ENCODE peak calls at places on chromosomes 16 and 17, in ten cellular contexts. G is AG04450, L is RWPE1, B is upper lobe of right lung, M is lung, O is heart left ventricle, W is uterus, X is H9, R is astrocyte, F is MM.1S. Y is an unnamed sample.

GRCh38 chr16:1912215-1912543 is 6.0 kb downstream of the HS3ST6 start:
- DNase-seq in L (no peak), W (no peak), M (no peak), O (no peak), G (no peak), B (peak; percentile 61), F (no peak), X (no peak), R (no peak), Y (no peak)

GRCh38 chr17:76784926-76785325 is 47.0 kb downstream of the MFSD11 start:
- DNase-seq in G (no peak), B (no peak), F (no peak), X (no peak), O (no peak), W (no peak), R (no peak), L (no peak), M (no peak), Y (no peak)

GRCh38 chr17:46877466-46877865 is 26.1 kb downstream of the WNT9B start:
- DNase-seq in M (no peak), G (no peak), X (no peak), B (no peak), W (no peak), L (no peak), F (no peak), O (peak; percentile 44), R (no peak), Y (peak; percentile 33)

GRCh38 chr17:81086789-81087551 is 52.0 kb downstream of the BAIAP2 start:
- DNase-seq in X (no peak), F (no peak), R (no peak), O (no peak), G (no peak), L (peak; percentile 68), W (no peak), B (no peak), M (no peak), Y (no peak)

GRCh38 chr17:83062011-83062817 is 17.2 kb upstream of the METRNL start:
- DNase-seq in X (peak; percentile 31), W (no peak), L (no peak), F (no peak), O (no peak), M (no peak), R (no peak), G (no peak), B (peak; percentile 59), Y (no peak)

GRCh38 chr17:55547027-55547670 is 35.9 kb upstream of the SMIM36 start:
- DNase-seq in O (no peak), X (no peak), L (no peak), F (no peak), M (no peak), G (no peak), B (no peak), W (no peak), R (peak; percentile 42), Y (no peak)

GRCh38 chr17:57255776-57256681 is at the start of gene MSI2:
- DNase-seq in X (peak; percentile 87), O (peak; percentile 96), B (peak; percentile 95), M (peak; percentile 89), W (peak; percentile 93), L (peak; percentile 86), G (peak; percentile 54), R (peak; percentile 67), F (peak; percentile 87), Y (peak; percentile 95)

GRCh38 chr17:77330602-77331081 is 189.9 kb downstream of the SEC14L1 start:
- DNase-seq in F (no peak), O (peak; percentile 27), B (peak; percentile 43), L (no peak), X (no peak), W (peak; percentile 16), G (no peak), R (no peak), M (peak; percentile 27), Y (no peak)

GRCh38 chr17:82863941-82864720 is 24.3 kb upstream of the ZNF750 start:
- DNase-seq in B (no peak), G (peak; percentile 59), R (peak; percentile 89), L (no peak), X (no peak), F (peak; percentile 64), O (peak; percentile 35), W (no peak), M (no peak), Y (no peak)

DNA sequence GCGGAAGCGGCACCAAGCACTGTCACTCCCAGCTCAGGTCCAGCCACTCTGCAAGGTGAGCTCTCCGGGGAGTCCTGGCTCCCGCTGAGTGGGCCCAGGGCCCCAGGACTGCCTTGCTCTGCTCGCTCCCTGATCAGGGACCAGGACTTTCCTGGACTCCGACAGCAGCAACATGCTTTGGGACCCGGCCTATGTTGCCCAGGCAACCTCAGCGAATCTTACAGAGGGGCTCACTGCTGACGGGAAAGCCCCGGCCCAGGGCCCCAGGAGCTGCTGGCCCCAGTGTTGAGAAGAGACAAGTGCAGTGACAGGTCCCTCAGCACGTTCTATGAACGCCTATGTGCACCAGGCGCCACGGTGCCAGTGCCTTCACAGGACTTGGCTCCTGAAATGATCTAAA is 28.4 kb downstream of the C16orf74 start:
- DNase-seq in M (no peak), O (no peak), R (no peak), B (no peak), W (no peak), X (no peak), G (no peak), F (no peak), L (no peak), Y (no peak)
- H3K27ac ChIP-seq in M (no peak overlapping the region), O (no peak overlapping the region), R (no peak overlapping the region), B (no peak overlapping the region), W (no peak overlapping the region), X (no peak overlapping the region), G (no peak overlapping the region), F (no peak overlapping the region), L (peak overlapping the region; percentile 96), Y (no peak overlapping the region)

GRCh38 chr17:11813278-11813677 is 184.0 kb downstream of the ZNF18 start:
- DNase-seq in O (no peak), F (no peak), G (no peak), M (no peak), X (no peak), B (no peak), L (no peak), R (no peak), W (no peak), Y (no peak)

GRCh38 chr17:11814655-11815262 is 182.5 kb downstream of the ZNF18 start:
- DNase-seq in M (no peak), B (no peak), W (no peak), O (no peak), L (no peak), F (no peak), G (no peak), R (no peak), X (no peak), Y (no peak)

DNA sequence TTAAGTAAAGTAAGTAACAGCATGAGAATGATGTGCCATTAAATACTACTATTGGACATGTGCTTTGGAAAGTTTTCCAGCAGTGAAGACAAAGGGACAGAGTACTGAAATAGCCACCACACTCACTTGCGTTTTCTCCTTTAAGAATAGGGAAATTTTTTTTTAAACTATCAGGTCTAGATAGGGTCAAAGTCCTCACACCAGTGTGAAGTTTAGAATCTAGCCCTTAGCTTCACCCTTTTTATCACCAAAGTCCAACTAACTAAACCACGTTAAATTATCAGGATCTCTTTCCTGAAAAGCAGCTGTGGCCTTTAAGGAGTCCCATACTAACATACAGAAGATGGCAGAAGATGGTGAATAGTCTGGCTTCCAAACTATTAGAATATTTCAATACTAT is 180.9 kb downstream of the ZNF18 start:
- DNase-seq in G (no peak), X (no peak), B (no peak), L (no peak), F (no peak), R (no peak), W (no peak), O (no peak), M (no peak), Y (no peak)
- TF ChIP-seq CTCF in G (no peak), X (no peak), B (no peak), L (no peak), F (no peak), R (no peak), W (no peak), O (no peak), M (no peak), Y (no peak)

GRCh38 chr16:57001026-57001669 is 11.8 kb downstream of the NLRC5 start:
- DNase-seq in R (no peak), B (no peak), X (no peak), O (no peak), F (no peak), M (no peak), L (no peak), G (no peak), W (no peak), Y (no peak)
- H3K27ac ChIP-seq in R (peak overlapping the region; percentile 99), B (peak overlapping the region; percentile 58), X (no peak overlapping the region), O (peak overlapping the region; percentile 50), F (no peak overlapping the region), M (peak overlapping the region; percentile 68), L (peak overlapping the region; percentile 51), G (peak overlapping the region; percentile 83), W (peak overlapping the region; percentile 55), Y (peak overlapping the region; percentile 87)

GRCh38 chr16:81879625-81880024 is 100.5 kb downstream of the PLCG2 start:
- DNase-seq in W (no peak), M (no peak), G (no peak), O (no peak), R (no peak), X (no peak), B (no peak), F (no peak), L (no peak), Y (no peak)
- TF ChIP-seq CTCF in W (no peak), M (no peak), G (no peak), O (no peak), R (no peak), X (peak; percentile 66), B (peak; percentile 25), F (peak; percentile 18), L (no peak), Y (peak; percentile 9)

GRCh38 chr16:67534420-67534819 is 5.8 kb downstream of the RIPOR1 start:
- DNase-seq in O (no peak), G (no peak), X (no peak), B (no peak), W (no peak), L (no peak), F (no peak), R (no peak), M (no peak), Y (no peak)

GRCh38 chr16:67531247-67531646 is 2.6 kb downstream of the RIPOR1 start:
- DNase-seq in M (no peak), L (no peak), G (no peak), R (no peak), X (no peak), F (no peak), W (no peak), O (no peak), B (no peak), Y (no peak)

GRCh38 chr16:67530013-67530939 is 1.6 kb downstream of the RIPOR1 start:
- DNase-seq in W (peak; percentile 81), B (peak; percentile 88), X (no peak), O (peak; percentile 89), F (peak; percentile 53), L (no peak), G (no peak), M (peak; percentile 67), R (peak; percentile 65), Y (peak; percentile 82)

GRCh38 chr16:67535201-67535600 is 6.6 kb downstream of the RIPOR1 start:
- DNase-seq in L (no peak), G (no peak), M (no peak), F (no peak), W (no peak), X (no peak), B (no peak), O (no peak), R (no peak), Y (no peak)

GRCh38 chr16:67533024-67533560 is 4.5 kb downstream of the RIPOR1 start:
- DNase-seq in O (no peak), F (no peak), X (no peak), M (no peak), W (no peak), B (no peak), G (no peak), R (no peak), L (no peak), Y (no peak)
- H3K27ac ChIP-seq in O (no peak overlapping the region), F (no peak overlapping the region), X (no peak overlapping the region), M (no peak overlapping the region), W (no peak overlapping the region), B (no peak overlapping the region), G (no peak overlapping the region), R (no peak overlapping the region), L (peak overlapping the region; percentile 44), Y (peak overlapping the region; percentile 52)

Y was measured in left ventricle myocardium inferior.